ENCODE peak calls at places on chromosomes 7 and 10, in six cellular contexts. E, F, C, Q, D and V are unnamed samples. For H3K4me1 and H3K27me3, the result is how much of the 10 kb centered on the place peaks cover.

GRCh38 chr7:50739744-50740455 is 42.8 kb downstream of the GRB10 start:
- DNase-seq in E (no peak), F (no peak), C (no peak), Q (no peak), D (no peak), V (no peak)

GRCh38 chr7:27431465-27431864 is 188.9 kb downstream of the EVX1 start:
- DNase-seq in E (no peak), F (no peak), C (no peak), Q (no peak), D (no peak), V (no peak)

GRCh38 chr10:75956624-75957023 is 525.2 kb downstream of the LRMDA start:
- DNase-seq in E (peak), F (no peak), C (no peak), Q (no peak), D (no peak), V (peak)

GRCh38 chr10:95467162-95467599 is 94.0 kb downstream of the SORBS1 start:
- DNase-seq in E (peak), F (peak), C (no peak), Q (peak), D (peak), V (no peak)

GRCh38 chr7:1324028-1324900 is 91.6 kb downstream of the UNCX start:
- DNase-seq in E (no peak), F (no peak), C (no peak), Q (no peak), D (no peak), V (no peak)

GRCh38 chr7:143980746-143981510 is 19.2 kb upstream of the OR6B1 start:
- DNase-seq in E (no peak), F (no peak), C (no peak), Q (no peak), D (no peak), V (no peak)

GRCh38 chr10:326894-327635 is 191.8 kb downstream of the ZMYND11 start:
- DNase-seq in E (no peak), F (no peak), C (no peak), Q (no peak), D (no peak), V (no peak)

GRCh38 chr10:24706479-24707118 is 17.1 kb downstream of the ARHGAP21 start:
- DNase-seq in E (no peak), F (no peak), C (no peak), Q (no peak), D (peak), V (peak)

GRCh38 chr10:8985651-8986050 is 931.2 kb downstream of the GATA3 start:
- DNase-seq in E (no peak), F (no peak), C (no peak), Q (no peak), D (no peak), V (no peak)

GRCh38 chr10:33706191-33706590 is 371.7 kb upstream of the NRP1 start:
- DNase-seq in E (no peak), F (no peak), C (no peak), Q (no peak), D (no peak), V (no peak)

GRCh38 chr10:60384708-60385398 is 4.8 kb downstream of the ANK3 start:
- DNase-seq in E (peak), F (no peak), C (no peak), Q (no peak), D (no peak), V (no peak)

GRCh38 chr10:60382946-60383681 is 6.6 kb downstream of the ANK3 start:
- DNase-seq in E (no peak), F (no peak), C (no peak), Q (no peak), D (no peak), V (no peak)

GRCh38 chr10:60384006-60384405 is 5.7 kb downstream of the ANK3 start:
- DNase-seq in E (no peak), F (no peak), C (no peak), Q (no peak), D (no peak), V (no peak)

GRCh38 chr10:60387531-60387930 is 2.1 kb downstream of the ANK3 start:
- DNase-seq in E (no peak), F (no peak), C (no peak), Q (no peak), D (no peak), V (no peak)

DNA sequence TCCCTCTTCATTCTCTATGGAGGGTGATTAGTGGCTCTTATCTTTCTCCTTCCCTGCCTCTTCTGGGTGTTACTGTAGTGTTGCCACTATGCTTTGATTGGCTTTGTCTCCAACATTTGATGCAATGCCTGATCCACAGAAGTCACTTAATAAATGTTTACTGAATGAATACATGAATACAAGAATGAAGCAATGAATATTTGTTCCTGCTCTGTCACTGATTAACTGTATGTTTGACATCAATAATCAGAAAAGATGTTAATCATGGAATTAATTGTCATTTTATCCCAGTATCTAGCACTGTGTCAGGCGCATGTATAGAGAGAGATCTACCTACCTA is 4.3 kb downstream of the ANK3 start:
- DNase-seq in E (no peak), F (no peak), C (no peak), Q (no peak), D (no peak), V (no peak)
- H3K4me1 ChIP-seq in E (under half), F (under half), C (under half), Q (under half), D (under half), V (under half)

GRCh38 chr10:38093816-38094157 is 350 bp upstream of the ZNF37A start:
- DNase-seq in E (no peak), F (no peak), C (no peak), Q (no peak), D (no peak), V (no peak)
- H3K4me3 ChIP-seq in E (peak), F (peak), C (peak), Q (peak), D (peak), V (peak)

GRCh38 chr10:121708921-121709625 is 110.8 kb upstream of the FGFR2 start:
- DNase-seq in E (no peak), F (no peak), C (no peak), Q (no peak), D (no peak), V (no peak)

GRCh38 chr10:121710207-121710606 is 112.0 kb upstream of the FGFR2 start:
- DNase-seq in E (no peak), F (no peak), C (no peak), Q (no peak), D (no peak), V (peak)

GRCh38 chr10:121709674-121710073 is 111.4 kb upstream of the FGFR2 start:
- DNase-seq in E (no peak), F (no peak), C (no peak), Q (no peak), D (no peak), V (no peak)

GRCh38 chr10:121715076-121715475 is 116.8 kb upstream of the FGFR2 start:
- DNase-seq in E (no peak), F (no peak), C (no peak), Q (no peak), D (no peak), V (no peak)

GRCh38 chr10:121710971-121711370 is 112.7 kb upstream of the FGFR2 start:
- DNase-seq in E (no peak), F (no peak), C (no peak), Q (no peak), D (no peak), V (no peak)
- H3K27me3 ChIP-seq in E (under half), F (under half), C (under half), Q (under half), D (under half), V (under half)

GRCh38 chr7:148684289-148684688 is 14.4 kb upstream of the CUL1 start:
- DNase-seq in E (no peak), F (no peak), C (no peak), Q (no peak), D (no peak), V (no peak)
- H3K4me1 ChIP-seq in E (under half), F (under half), C (under half), Q (under half), D (under half), V (under half)

DNA sequence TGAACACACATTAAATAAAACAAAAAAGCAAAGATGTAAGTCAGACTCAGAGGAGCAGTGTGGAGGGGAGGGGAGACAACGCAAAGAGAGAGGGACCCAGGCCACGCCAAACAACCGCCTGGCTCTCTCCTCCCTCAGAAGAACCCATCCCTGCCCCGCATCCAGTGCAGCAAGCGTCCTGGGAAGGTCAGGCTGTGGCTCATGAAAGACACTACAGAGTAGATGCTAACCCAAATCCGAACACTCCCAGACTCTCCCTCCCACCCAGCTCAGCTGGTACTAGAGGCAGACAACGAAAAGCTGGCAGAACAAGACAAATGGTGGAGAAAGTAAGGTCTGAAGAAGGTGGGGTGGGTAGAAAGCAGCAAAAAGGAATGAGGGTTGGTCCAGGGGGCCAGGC is 39.0 kb downstream of the KCNMA1 start:
- DNase-seq in E (no peak), F (no peak), C (peak), Q (no peak), D (no peak), V (no peak)
- H3K4me3 ChIP-seq in E (no peak), F (no peak), C (no peak), Q (no peak), D (no peak), V (no peak)

GRCh38 chr7:141227454-141227853 is 153.6 kb downstream of the TMEM178B start:
- DNase-seq in E (no peak), F (no peak), C (no peak), Q (no peak), D (no peak), V (no peak)

GRCh38 chr7:141231018-141231792 is 157.3 kb downstream of the TMEM178B start:
- DNase-seq in E (peak), F (no peak), C (no peak), Q (peak), D (peak), V (peak)

GRCh38 chr7:141228482-141228881 is 154.6 kb downstream of the TMEM178B start:
- DNase-seq in E (no peak), F (no peak), C (no peak), Q (no peak), D (no peak), V (peak)

GRCh38 chr7:141232286-141233051 is 158.6 kb downstream of the TMEM178B start:
- DNase-seq in E (no peak), F (no peak), C (no peak), Q (no peak), D (no peak), V (no peak)
- H3K27me3 ChIP-seq in E (under half), F (under half), C (under half), Q (under half), D (under half), V (under half)

GRCh38 chr7:32888505-32888904 is 3.1 kb downstream of the KBTBD2 start:
- DNase-seq in E (no peak), F (no peak), C (no peak), Q (no peak), D (no peak), V (no peak)
- H3K4me1 ChIP-seq in E (under half), F (half or more), C (under half), Q (under half), D (under half), V (under half)